ENCODE peak calls at places on chromosomes 1 and 21, in five cellular contexts. A is mammary epithelial cell; F is AG04450; O is CD4-positive, alpha-beta T cell; Q is BE2C. W is an unnamed sample. For H3K9me3, the result is how much of the 10 kb centered on the place peaks cover.

GRCh38 chr1:91806777-91807700 is 78.9 kb downstream of the TGFBR3 start:
- DNase-seq in A (no peak), F (no peak), O (no peak), Q (no peak), W (no peak)

GRCh38 chr1:150487763-150488115 is 520 bp downstream of the TARS2 start:
- DNase-seq in A (no peak), F (no peak), O (no peak), Q (no peak), W (no peak)

GRCh38 chr1:52914463-52914862 is 7.1 kb downstream of the ECHDC2 start:
- DNase-seq in A (no peak), F (no peak), O (no peak), Q (no peak), W (no peak)

GRCh38 chr1:43651188-43651587 is 1.2 kb downstream of the KDM4A start:
- DNase-seq in A (peak), F (no peak), O (no peak), Q (no peak), W (no peak)

GRCh38 chr1:7070389-7071029 is 285.3 kb downstream of the CAMTA1 start:
- DNase-seq in A (peak), F (peak), O (peak), Q (peak), W (peak)

GRCh38 chr1:100483230-100483629 is 54.7 kb upstream of the GPR88 start:
- DNase-seq in A (no peak), F (no peak), O (no peak), Q (no peak), W (no peak)

GRCh38 chr1:150210741-150211140 is 25.2 kb downstream of the ANP32E start:
- DNase-seq in A (no peak), F (no peak), O (no peak), Q (no peak), W (no peak)

GRCh38 chr1:203686091-203686632 is 59.5 kb downstream of the ATP2B4 start:
- DNase-seq in A (no peak), F (no peak), O (no peak), Q (peak), W (no peak)

GRCh38 chr1:183024352-183025337 is 1.4 kb downstream of the LAMC1 start:
- DNase-seq in A (peak), F (no peak), O (no peak), Q (no peak), W (no peak)

GRCh38 chr1:79594121-79594698 is 587.7 kb upstream of the ADGRL4 start:
- DNase-seq in A (no peak), F (no peak), O (no peak), Q (no peak), W (no peak)

GRCh38 chr1:226444901-226445300 is 37.0 kb upstream of the PARP1 start:
- DNase-seq in A (no peak), F (no peak), O (peak), Q (no peak), W (no peak)

GRCh38 chr21:29360799-29361765 is 62.4 kb downstream of the BACH1 start:
- DNase-seq in A (peak), F (no peak), O (no peak), Q (no peak), W (no peak)

GRCh38 chr1:156476501-156477298 is 23.9 kb downstream of the MEF2D start:
- DNase-seq in A (peak), F (peak), O (no peak), Q (peak), W (no peak)

GRCh38 chr1:30905898-30906620 is 2.5 kb downstream of the SDC3 start:
- DNase-seq in A (no peak), F (no peak), O (no peak), Q (no peak), W (no peak)

GRCh38 chr1:160519542-160520435 is 3.3 kb downstream of the SLAMF6 start:
- DNase-seq in A (peak), F (no peak), O (no peak), Q (no peak), W (no peak)

GRCh38 chr1:234322979-234323378 is 50.3 kb upstream of the COA6 start:
- DNase-seq in A (no peak), F (no peak), O (peak), Q (peak), W (peak)

GRCh38 chr1:63833346-63834065 is 59.7 kb downstream of the ROR1 start:
- DNase-seq in A (no peak), F (no peak), O (no peak), Q (no peak), W (no peak)

GRCh38 chr1:23402286-23403037 is 22.1 kb downstream of the TCEA3 start:
- DNase-seq in A (no peak), F (no peak), O (no peak), Q (no peak), W (no peak)
- H3K9me3 ChIP-seq in A (under half), F (under half), O (under half), Q (under half), W (under half)

GRCh38 chr1:115251856-115252255 is 86.2 kb downstream of the NGF start:
- DNase-seq in A (peak), F (peak), O (no peak), Q (peak), W (no peak)

GRCh38 chr1:115251340-115251748 is 86.7 kb downstream of the NGF start:
- DNase-seq in A (no peak), F (peak), O (no peak), Q (no peak), W (no peak)

GRCh38 chr1:115242543-115242942 is 95.5 kb downstream of the NGF start:
- DNase-seq in A (no peak), F (no peak), O (no peak), Q (no peak), W (no peak)

GRCh38 chr1:115245227-115245626 is 92.8 kb downstream of the NGF start:
- DNase-seq in A (no peak), F (no peak), O (no peak), Q (no peak), W (no peak)

DNA sequence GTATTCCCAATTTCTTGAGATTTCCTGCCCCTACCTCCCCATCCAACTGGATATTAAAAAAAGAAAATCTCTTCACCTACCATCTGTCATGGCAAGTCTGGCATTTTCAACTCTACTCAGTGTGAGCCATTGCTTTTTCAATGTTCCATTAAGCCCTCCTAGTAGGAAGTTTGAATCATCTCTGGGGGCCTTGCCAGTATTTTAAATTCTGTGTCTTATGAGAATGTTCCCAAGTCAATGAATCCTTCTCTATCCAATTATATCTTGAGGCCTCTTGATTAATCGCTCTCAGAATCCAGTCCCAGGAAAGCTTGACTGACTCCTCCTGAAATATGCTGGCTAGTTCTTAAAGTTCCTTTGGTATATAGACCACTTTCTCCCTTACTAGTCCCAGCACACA is 91.5 kb downstream of the NGF start:
- DNase-seq in A (no peak), F (no peak), O (no peak), Q (no peak), W (no peak)
- H3K9me3 ChIP-seq in A (under half), F (under half), O (under half), Q (under half), W (under half)

GRCh38 chr1:2998503-2999100 is 22.7 kb upstream of the ACTRT2 start:
- DNase-seq in A (no peak), F (no peak), O (no peak), Q (no peak), W (no peak)
- H3K9me3 ChIP-seq in A (under half), F (half or more), O (under half), Q (under half), W (under half)

GRCh38 chr1:18725231-18725895 is 94.7 kb downstream of the PAX7 start:
- DNase-seq in A (no peak), F (no peak), O (no peak), Q (no peak), W (no peak)
- H3K9me3 ChIP-seq in A (under half), F (under half), O (under half), Q (under half), W (under half)

GRCh38 chr21:27536319-27536718 is 569.4 kb upstream of the ADAMTS5 start:
- DNase-seq in A (peak), F (peak), O (no peak), Q (no peak), W (no peak)

GRCh38 chr21:27532081-27532480 is 565.2 kb upstream of the ADAMTS5 start:
- DNase-seq in A (no peak), F (no peak), O (no peak), Q (no peak), W (no peak)

GRCh38 chr21:27535188-27535587 is 568.3 kb upstream of the ADAMTS5 start:
- DNase-seq in A (no peak), F (no peak), O (no peak), Q (no peak), W (no peak)

GRCh38 chr21:27528697-27529096 is 561.8 kb upstream of the ADAMTS5 start:
- DNase-seq in A (no peak), F (no peak), O (no peak), Q (no peak), W (no peak)

DNA sequence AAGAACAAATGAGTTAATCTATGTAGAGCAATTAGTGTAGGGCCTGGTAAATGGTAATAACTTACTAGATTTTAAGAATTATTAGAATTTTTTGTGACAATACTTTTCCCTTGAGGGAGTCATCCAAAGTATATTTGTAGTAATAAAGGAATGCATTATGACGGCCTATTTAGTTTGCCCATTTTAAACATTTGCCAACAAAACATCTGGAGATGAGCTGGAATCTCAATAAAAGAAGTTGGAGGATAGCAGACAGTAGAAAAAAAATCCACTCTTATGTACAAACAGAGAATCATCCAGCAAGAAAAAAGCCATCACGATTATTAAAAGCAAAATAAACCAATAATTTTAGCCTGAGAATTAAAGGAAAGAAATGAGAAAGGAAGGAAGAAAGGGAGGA is 567.3 kb upstream of the ADAMTS5 start:
- DNase-seq in A (no peak), F (no peak), O (no peak), Q (no peak), W (no peak)
- H3K9me3 ChIP-seq in A (under half), F (under half), O (under half), Q (under half), W (under half)

GRCh38 chr1:246988316-246988715 is 19.5 kb downstream of the ZNF695 start:
- DNase-seq in A (no peak), F (no peak), O (no peak), Q (no peak), W (no peak)
- H3K9me3 ChIP-seq in A (under half), F (under half), O (half or more), Q (under half), W (under half)

GRCh38 chr21:45586289-45586858 is 44.1 kb upstream of the SLC19A1 start:
- DNase-seq in A (peak), F (no peak), O (no peak), Q (no peak), W (no peak)
- H3K9me3 ChIP-seq in A (under half), F (under half), O (under half), Q (under half), W (under half)

GRCh38 chr1:152752225-152752624 is 5.6 kb upstream of the KPRP start:
- DNase-seq in A (peak), F (no peak), O (no peak), Q (no peak), W (no peak)
- H3K9me3 ChIP-seq in A (under half), F (under half), O (under half), Q (under half), W (under half)

W was measured in T-helper 17 cell.